ENCODE peak calls at places on chromosomes 5 and 9, in four cellular contexts. X is heart right ventricle, A is spleen, Z is progenitor cell of endocrine pancreas. U is an unnamed sample.

GRCh38 chr9:95076696-95077052 is 240.8 kb downstream of the FANCC start:
- DNase-seq in X (no peak), A (no peak), Z (no peak), U (no peak)

GRCh38 chr9:114220129-114220541 is 64.8 kb downstream of the COL27A1 start:
- DNase-seq in X (no peak), A (no peak), Z (no peak), U (no peak)

GRCh38 chr5:172347653-172348052 is 64.1 kb upstream of the UBTD2 start:
- DNase-seq in X (no peak), A (no peak), Z (no peak), U (no peak)

GRCh38 chr5:158531899-158532298 is 567.8 kb downstream of the EBF1 start:
- DNase-seq in X (no peak), A (no peak), Z (no peak), U (no peak)

GRCh38 chr5:61590473-61590872 is 258.4 kb downstream of the ZSWIM6 start:
- DNase-seq in X (no peak), A (no peak), Z (no peak), U (no peak)

GRCh38 chr5:543755-544674 is 19.8 kb upstream of the SLC9A3 start:
- DNase-seq in X (peak; percentile 26), A (peak; percentile 94), Z (no peak), U (no peak)

GRCh38 chr9:125095821-125096443 is 47.4 kb downstream of the SCAI start:
- DNase-seq in X (no peak), A (no peak), Z (no peak), U (no peak)

GRCh38 chr5:177494356-177495195 is 2.8 kb downstream of the PDLIM7 start:
- DNase-seq in X (peak; percentile 65), A (peak; percentile 90), Z (no peak), U (no peak)

GRCh38 chr9:131407717-131408195 is 13.9 kb downstream of the PRRC2B start:
- DNase-seq in X (peak; percentile 30), A (no peak), Z (no peak), U (no peak)

GRCh38 chr5:140794594-140795258 is at the start of gene PCDHA2:
- DNase-seq in X (no peak), A (no peak), Z (no peak), U (no peak)

GRCh38 chr9:35395076-35395675 is 94.7 kb upstream of the RUSC2 start:
- DNase-seq in X (no peak), A (no peak), Z (no peak), U (peak; percentile 7)

GRCh38 chr9:27125030-27125429 is 16.0 kb downstream of the TEK start:
- DNase-seq in X (peak; percentile 49), A (no peak), Z (no peak), U (no peak)

GRCh38 chr5:123181394-123181801 is 92.4 kb downstream of the PRDM6 start:
- DNase-seq in X (no peak), A (no peak), Z (no peak), U (no peak)

GRCh38 chr9:20537269-20537668 is 85.0 kb downstream of the MLLT3 start:
- DNase-seq in X (no peak), A (no peak), Z (no peak), U (no peak)

GRCh38 chr5:79759436-79759835 is 69.8 kb downstream of the CMYA5 start:
- DNase-seq in X (no peak), A (no peak), Z (no peak), U (no peak)

GRCh38 chr5:3220638-3221288 is 374.9 kb upstream of the IRX1 start:
- DNase-seq in X (no peak), A (peak; percentile 64), Z (no peak), U (no peak)

GRCh38 chr5:6831678-6832077 is 118.4 kb downstream of the TENT4A start:
- DNase-seq in X (no peak), A (no peak), Z (no peak), U (peak; percentile 15)

GRCh38 chr5:124527220-124527991 is 219.0 kb downstream of the ZNF608 start:
- DNase-seq in X (no peak), A (no peak), Z (no peak), U (no peak)

GRCh38 chr5:176570044-176570443 is 20.9 kb downstream of the CDHR2 start:
- DNase-seq in X (no peak), A (no peak), Z (no peak), U (no peak)

GRCh38 chr5:127875235-127876021 is 172.2 kb downstream of the CCDC192 start:
- DNase-seq in X (peak; percentile 24), A (no peak), Z (peak; percentile 11), U (peak; percentile 69)

GRCh38 chr5:119322312-119322947 is 33.4 kb upstream of the TNFAIP8 start:
- DNase-seq in X (no peak), A (no peak), Z (no peak), U (no peak)

GRCh38 chr5:14164164-14164720 is 21.1 kb downstream of the TRIO start:
- DNase-seq in X (no peak), A (no peak), Z (no peak), U (no peak)

GRCh38 chr9:137878146-137878941 is 762 bp downstream of the CACNA1B start:
- DNase-seq in X (no peak), A (no peak), Z (peak; percentile 90), U (peak; percentile 82)

GRCh38 chr5:151222769-151223446 is 984 bp downstream of the CCDC69 start:
- DNase-seq in X (peak; percentile 50), A (peak; percentile 92), Z (no peak), U (no peak)

GRCh38 chr9:124145903-124146575 is 111.7 kb upstream of the NEK6 start:
- DNase-seq in X (no peak), A (no peak), Z (no peak), U (peak; percentile 22)

GRCh38 chr5:163569284-163569683 is 63.9 kb downstream of the MAT2B start:
- DNase-seq in X (no peak), A (no peak), Z (no peak), U (no peak)

GRCh38 chr9:127884427-127884911 is 7.0 kb upstream of the AK1 start:
- DNase-seq in X (peak; percentile 64), A (peak; percentile 68), Z (no peak), U (no peak)

GRCh38 chr5:41598011-41598410 is 87.6 kb upstream of the PLCXD3 start:
- DNase-seq in X (no peak), A (no peak), Z (no peak), U (no peak)

GRCh38 chr9:125632321-125633115 is 74.5 kb downstream of the MAPKAP1 start:
- DNase-seq in X (no peak), A (no peak), Z (no peak), U (no peak)

GRCh38 chr5:32195265-32195664 is 21.1 kb upstream of the GOLPH3 start:
- DNase-seq in X (no peak), A (no peak), Z (no peak), U (no peak)

GRCh38 chr5:95439801-95440493 is 48.8 kb downstream of the FAM81B start:
- DNase-seq in X (no peak), A (no peak), Z (no peak), U (no peak)

GRCh38 chr9:108761530-108762347 is 94.0 kb downstream of the ACTL7B start:
- DNase-seq in X (peak; percentile 29), A (no peak), Z (peak; percentile 24), U (no peak)

GRCh38 chr9:124480621-124480981 is 26.6 kb downstream of the NR5A1 start:
- DNase-seq in X (no peak), A (no peak), Z (no peak), U (no peak)

GRCh38 chr9:101387871-101388506 is 3.2 kb upstream of the BAAT start:
- DNase-seq in X (no peak), A (no peak), Z (no peak), U (no peak)

GRCh38 chr9:101393135-101393534 is 5.3 kb downstream of the MRPL50 start:
- DNase-seq in X (no peak), A (no peak), Z (no peak), U (no peak)

GRCh38 chr9:101383361-101383760 is 1.4 kb downstream of the BAAT start:
- DNase-seq in X (no peak), A (no peak), Z (no peak), U (no peak)

DNA sequence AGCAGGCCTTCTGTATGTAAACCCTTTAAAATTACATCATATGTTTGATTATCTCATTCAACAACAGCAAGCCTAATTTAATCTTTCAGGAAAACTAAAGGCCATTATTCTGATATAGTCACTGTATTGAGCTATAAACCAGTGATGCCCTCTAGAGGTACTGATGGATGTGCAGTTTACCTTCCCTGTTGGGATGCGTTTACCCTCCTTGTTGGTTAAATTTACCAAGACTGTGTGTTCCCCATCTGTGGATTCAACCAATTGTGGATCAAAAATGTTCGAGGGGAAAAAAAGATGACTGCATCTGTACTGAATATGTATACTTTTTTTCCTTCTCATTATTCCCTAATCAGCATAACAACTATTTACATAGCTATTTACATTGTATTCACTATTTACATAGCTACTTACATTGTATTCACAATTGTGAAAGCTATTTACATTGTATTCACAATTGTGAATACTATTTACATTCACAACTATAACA is 3.7 kb upstream of the BAAT start:
- DNase-seq in X (no peak), A (no peak), Z (no peak), U (no peak)
- TF ChIP-seq CTCF in X (no peak), A (no peak), Z (no peak), U (no peak)

GRCh38 chr5:29229461-29229860 is 1964.0 kb upstream of the CDH6 start:
- DNase-seq in X (no peak), A (no peak), Z (no peak), U (no peak)
- TF ChIP-seq CTCF in X (no peak), A (no peak), Z (no peak), U (no peak)

DNA sequence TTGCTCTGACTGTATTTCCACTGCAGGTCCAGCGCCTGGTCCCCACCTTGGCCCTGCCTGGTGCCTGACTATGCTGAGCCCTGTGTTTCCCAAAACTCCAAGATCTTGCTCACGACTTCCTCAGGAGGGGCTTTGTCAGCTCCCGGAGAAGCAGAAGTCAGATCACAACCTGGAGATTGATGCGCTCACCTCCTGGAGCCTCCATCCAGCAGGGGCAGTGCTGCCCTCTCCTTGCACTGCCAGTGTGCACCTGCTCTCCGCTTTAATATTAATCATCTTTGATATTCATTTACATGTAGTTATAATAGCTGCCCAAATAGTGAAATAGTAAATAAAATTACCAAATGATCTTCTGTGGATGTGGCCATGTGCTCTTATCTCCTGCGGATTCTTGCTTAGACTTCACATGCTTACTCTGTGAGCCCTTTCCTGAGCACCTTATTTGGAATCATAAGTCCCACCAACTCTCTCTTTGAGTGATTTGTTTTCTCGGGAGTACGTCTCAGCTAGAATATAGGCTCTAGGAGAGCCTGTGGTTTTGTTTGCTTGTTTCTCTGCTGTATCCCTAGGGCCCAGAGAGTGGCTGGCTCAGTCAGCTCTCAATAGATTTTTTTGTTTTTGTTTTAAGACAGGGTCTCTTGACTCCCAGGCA is 17.4 kb downstream of the MAML1 start:
- DNase-seq in X (no peak), A (no peak), Z (no peak), U (no peak)
- TF ChIP-seq CTCF in X (no peak), A (no peak), Z (peak; percentile 22), U (no peak)

DNA sequence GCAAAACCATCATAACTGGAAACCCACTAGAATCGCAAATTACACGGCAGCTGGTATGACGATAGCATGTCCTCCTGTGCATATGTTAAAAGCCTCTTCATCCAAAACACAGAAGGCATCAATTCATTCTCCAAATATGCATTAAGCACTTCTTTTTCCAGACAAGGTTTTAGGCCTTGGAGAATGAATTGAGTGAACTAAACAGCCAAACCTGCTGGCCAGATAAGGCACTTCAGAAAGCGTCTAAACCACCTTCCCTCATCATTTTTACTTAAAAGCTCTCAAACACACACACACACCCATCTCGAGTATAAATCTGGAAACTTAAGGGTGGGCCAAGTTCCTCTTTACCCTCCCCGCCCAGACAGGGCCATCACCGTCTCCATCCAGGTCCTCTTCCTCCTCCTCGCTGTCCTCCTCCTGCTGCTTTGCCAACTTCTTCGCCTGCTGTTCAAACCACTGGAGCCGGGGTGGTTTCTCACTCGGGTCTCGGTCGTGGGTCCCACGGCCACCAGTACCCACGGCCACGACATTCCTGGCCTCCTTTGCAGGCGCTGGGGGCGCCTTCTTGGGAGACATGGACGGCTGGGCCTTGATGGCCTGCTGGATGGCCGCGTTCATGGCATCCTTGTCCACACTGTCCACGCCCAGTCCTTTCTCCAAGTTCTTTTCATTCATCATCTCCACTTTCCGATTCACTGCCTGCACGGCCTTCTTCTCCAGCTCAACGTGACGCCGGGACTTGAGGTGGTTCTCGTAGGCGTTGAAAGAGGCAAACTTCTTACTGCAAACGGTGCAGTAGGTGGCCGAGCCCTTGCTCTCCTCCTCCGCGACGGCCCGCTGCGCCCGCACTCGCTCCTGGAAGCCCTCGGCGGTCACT is 696 bp downstream of the ZNF622 start:
- DNase-seq in X (no peak), A (peak; percentile 87), Z (no peak), U (no peak)
- TF ChIP-seq CTCF in X (no peak), A (no peak), Z (peak; percentile 24), U (peak; percentile 52)